ENCODE peak calls at places on chromosomes 7 and 10, in eight cellular contexts. B is fibroblast of lung; Z is upper lobe of left lung; V is AG04450; H is dorsolateral prefrontal cortex; X is CD4-positive, alpha-beta T cell; I is spleen; U is heart right ventricle. G is an unnamed sample. For H3K27me3, the result is how much of the 10 kb centered on the place peaks cover.

GRCh38 chr7:115932874-115933273 is 97.7 kb downstream of the TFEC start:
- DNase-seq in I (no peak), Z (no peak), U (no peak), V (no peak), H (no peak), B (no peak), X (no peak), G (no peak)

GRCh38 chr10:3036155-3036554 is 31.2 kb upstream of the PFKP start:
- DNase-seq in I (no peak), X (no peak), U (no peak), H (no peak), B (no peak), Z (no peak), V (no peak), G (no peak)

GRCh38 chr10:35437829-35438228 is 101.5 kb downstream of the CCNY start:
- DNase-seq in X (no peak), U (no peak), Z (no peak), I (no peak), B (no peak), H (no peak), V (no peak), G (no peak)

GRCh38 chr10:1050145-1050544 is 1.2 kb upstream of the IDI1 start:
- DNase-seq in I (no peak), U (no peak), H (no peak), B (peak), Z (no peak), V (no peak), X (no peak), G (no peak)

GRCh38 chr7:111223802-111224253 is 132.9 kb downstream of the LRRN3 start:
- DNase-seq in B (no peak), X (no peak), U (no peak), I (no peak), V (no peak), Z (no peak), H (no peak), G (no peak)

GRCh38 chr10:28586176-28586575 is 53.3 kb downstream of the WAC start:
- DNase-seq in B (no peak), I (no peak), U (no peak), Z (no peak), V (no peak), H (no peak), X (no peak), G (no peak)

GRCh38 chr10:26703974-26704373 is 6.5 kb downstream of the PDSS1 start:
- DNase-seq in I (no peak), B (no peak), V (no peak), U (no peak), H (no peak), X (no peak), Z (no peak), G (no peak)

GRCh38 chr10:51244308-51244707 is 170.0 kb downstream of the PRKG1 start:
- DNase-seq in Z (no peak), I (no peak), U (no peak), V (no peak), B (peak), X (no peak), H (no peak), G (no peak)

GRCh38 chr7:99437946-99438572 is 539 bp downstream of the PTCD1 start:
- DNase-seq in I (no peak), X (no peak), B (no peak), U (no peak), H (no peak), V (no peak), Z (no peak), G (no peak)

GRCh38 chr7:19747740-19748339 is 25.6 kb downstream of the TMEM196 start:
- DNase-seq in H (no peak), U (no peak), Z (no peak), V (no peak), X (no peak), I (no peak), B (peak), G (no peak)

GRCh38 chr10:33335800-33336605 is 1.5 kb upstream of the NRP1 start:
- DNase-seq in X (no peak), I (peak), U (peak), Z (peak), H (no peak), B (peak), V (no peak), G (no peak)

GRCh38 chr10:58081353-58081752 is 186.3 kb downstream of the IPMK start:
- DNase-seq in V (no peak), I (no peak), X (no peak), H (no peak), Z (no peak), B (peak), U (no peak), G (no peak)

GRCh38 chr7:45384499-45384898 is 189.7 kb upstream of the ADCY1 start:
- DNase-seq in U (no peak), B (peak), I (no peak), X (no peak), V (no peak), Z (no peak), H (no peak), G (no peak)
- H3K27me3 ChIP-seq in U (under half), B (under half), I (under half), X (under half), V (under half), Z (under half), H (under half), G (under half)

GRCh38 chr10:85600744-85601081 is 765.9 kb downstream of the GRID1 start:
- DNase-seq in X (no peak), B (no peak), I (no peak), U (no peak), Z (no peak), H (no peak), V (no peak), G (no peak)

GRCh38 chr10:85600026-85600743 is 766.4 kb downstream of the GRID1 start:
- DNase-seq in V (no peak), U (no peak), B (no peak), I (no peak), Z (no peak), X (no peak), H (peak), G (no peak)

GRCh38 chr10:85597006-85597405 is 769.6 kb downstream of the GRID1 start:
- DNase-seq in V (no peak), Z (no peak), X (no peak), B (no peak), H (no peak), U (no peak), I (no peak), G (no peak)

GRCh38 chr10:85599081-85599480 is 767.5 kb downstream of the GRID1 start:
- DNase-seq in Z (no peak), X (no peak), B (no peak), I (no peak), V (no peak), H (no peak), U (no peak), G (no peak)

DNA sequence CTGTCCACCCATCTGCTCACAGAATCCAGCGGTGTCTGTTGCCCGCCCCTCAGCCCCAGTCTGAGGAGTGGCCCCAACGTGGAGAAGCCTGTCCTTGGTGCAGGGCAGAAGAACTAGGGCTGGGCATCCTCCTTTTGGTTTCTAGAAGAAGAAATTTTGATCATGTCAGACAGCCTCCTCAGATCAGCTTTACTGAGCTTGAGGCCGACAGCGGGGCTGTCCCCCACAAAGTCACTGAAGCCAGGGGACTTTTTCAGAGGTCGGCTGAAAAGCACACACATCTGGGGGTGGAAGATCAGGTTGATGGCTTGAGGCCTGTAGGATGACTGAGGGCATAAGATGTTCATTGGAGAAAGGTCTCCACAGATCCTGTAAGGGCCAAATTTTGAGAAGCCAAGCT is 767.9 kb downstream of the GRID1 start:
- DNase-seq in X (no peak), Z (no peak), U (no peak), B (no peak), I (no peak), H (no peak), V (no peak), G (no peak)
- TF ChIP-seq CTCF in X (no peak), Z (no peak), U (no peak), B (no peak), I (no peak), H (no peak), V (no peak), G (no peak)

DNA sequence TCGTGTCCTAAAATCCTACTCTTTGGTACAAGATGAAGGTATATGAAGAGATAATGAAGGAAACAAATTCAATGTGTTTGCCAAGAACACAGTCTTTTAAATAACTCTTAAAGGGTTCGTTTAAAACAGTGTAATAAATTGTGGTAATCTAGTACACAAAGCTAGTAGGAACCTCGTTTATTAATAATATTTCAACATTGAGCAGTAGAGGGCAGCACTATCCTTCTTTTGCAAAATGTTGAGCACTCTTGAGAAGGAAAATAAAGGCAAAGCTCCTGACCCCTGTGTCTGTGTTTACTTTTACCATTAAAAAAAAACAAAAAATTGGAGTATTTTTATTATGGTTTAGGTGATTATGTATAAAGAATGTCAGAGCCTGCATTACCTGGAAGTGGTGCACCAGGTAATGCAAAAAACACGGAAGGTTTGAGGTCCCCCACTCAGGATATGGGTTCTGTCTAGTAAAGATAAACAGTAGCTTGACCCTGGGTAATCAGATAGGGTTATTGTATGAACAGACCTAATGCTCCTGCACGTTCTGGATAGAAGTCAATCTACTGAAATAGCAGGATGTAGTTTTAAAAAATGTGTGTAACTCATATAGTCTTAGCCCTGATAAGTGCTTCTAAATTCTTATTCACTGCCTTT is 5.7 kb upstream of the GOT1 start:
- DNase-seq in H (no peak), X (no peak), V (peak), B (peak), Z (no peak), I (no peak), U (no peak), G (no peak)
- H3K27me3 ChIP-seq in H (under half), X (under half), V (under half), B (under half), Z (under half), I (under half), U (under half), G (under half)

GRCh38 chr7:36312064-36312914 is 77.4 kb upstream of the ANLN start:
- DNase-seq in I (peak), X (no peak), U (no peak), V (no peak), B (no peak), Z (no peak), H (no peak), G (no peak)
- TF ChIP-seq CTCF in I (peak), X (no peak), U (no peak), V (no peak), B (peak), Z (peak), H (no peak), G (no peak)

GRCh38 chr10:100620087-100620835 is 84.5 kb downstream of the HIF1AN start:
- DNase-seq in U (no peak), Z (no peak), B (no peak), X (no peak), V (no peak), H (no peak), I (peak), G (no peak)
- H3K27me3 ChIP-seq in U (under half), Z (under half), B (under half), X (half or more), V (under half), H (half or more), I (under half), G (under half)

DNA sequence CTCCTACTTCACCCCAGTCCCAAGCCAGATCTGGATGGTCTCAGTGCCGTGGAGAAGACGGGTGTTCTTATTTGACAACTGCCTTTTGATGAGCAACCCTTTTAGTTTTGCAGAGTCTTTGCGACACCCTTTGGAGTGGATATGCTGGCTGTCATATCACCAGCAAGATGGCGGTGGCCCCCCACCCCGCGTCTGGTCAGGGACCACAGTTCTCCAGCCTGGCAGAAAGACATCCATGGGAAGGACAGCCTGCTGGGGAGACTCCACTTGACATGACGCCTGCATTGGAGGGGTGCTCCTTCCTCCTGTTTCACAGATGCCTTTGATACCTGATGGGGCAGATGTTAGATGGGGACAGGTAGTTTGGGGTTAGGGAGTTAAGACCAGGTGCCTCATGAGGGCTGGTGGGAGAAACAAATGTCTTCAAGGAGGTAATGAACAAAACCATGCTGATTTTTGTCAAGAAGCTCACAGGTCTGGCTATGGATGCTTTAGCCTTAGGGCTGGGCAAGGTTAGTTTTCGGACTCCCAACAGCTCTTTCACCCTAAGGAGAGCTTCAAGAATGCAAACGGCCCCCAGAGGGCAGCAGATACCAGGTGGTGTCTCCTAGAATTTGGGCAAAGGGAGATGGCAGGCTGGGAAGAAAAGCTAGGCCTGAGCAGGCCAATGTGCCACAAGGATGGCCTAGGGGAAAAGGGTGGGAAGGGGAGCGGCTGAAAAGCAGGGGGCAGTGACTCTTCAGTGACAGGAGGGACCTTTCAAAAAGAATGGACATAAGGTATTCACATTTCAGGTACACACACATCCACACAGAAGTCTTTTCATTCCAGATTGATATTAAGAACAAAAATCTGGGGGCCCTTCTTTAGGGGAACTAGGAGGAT is 95.2 kb downstream of the CLEC2L start:
- DNase-seq in Z (peak), U (peak), B (no peak), V (no peak), X (peak), I (no peak), H (peak), G (no peak)
- TF ChIP-seq CTCF in Z (no peak), U (peak), B (peak), V (peak), X (peak), I (peak), H (peak), G (peak)

G was measured in ascending aorta.